ENCODE peak calls at places on chromosome 7, in seven cellular contexts. J is cardiac muscle cell; P is naive thymus-derived CD4-positive, alpha-beta T cell; U is mesendoderm; X is vagina; D is kidney epithelial cell; Y is lung. K is an unnamed sample. For H3K27me3 and H3K36me3, the result is how much of the 10 kb centered on the place peaks cover.

GRCh38 chr7:44208085-44208484 is 7.3 kb downstream of the YKT6 start:
- DNase-seq in J (no peak), P (no peak), U (no peak), X (no peak), D (no peak), Y (no peak), K (no peak)

GRCh38 chr7:44152971-44153947 is 12.1 kb upstream of the MYL7 start:
- DNase-seq in J (no peak), P (no peak), U (peak), X (no peak), D (no peak), Y (no peak), K (no peak)

GRCh38 chr7:138964838-138965436 is 16.3 kb downstream of the KIAA1549 start:
- DNase-seq in J (no peak), P (no peak), U (no peak), X (no peak), D (no peak), Y (no peak), K (no peak)

GRCh38 chr7:130228840-130229239 is 21.2 kb downstream of the SSMEM1 start:
- DNase-seq in J (peak), P (no peak), U (peak), X (no peak), D (no peak), Y (no peak), K (no peak)

GRCh38 chr7:45347804-45348203 is 190.2 kb downstream of the RAMP3 start:
- DNase-seq in J (no peak), P (no peak), U (peak), X (no peak), D (peak), Y (no peak), K (no peak)

GRCh38 chr7:64887756-64888508 is 15.1 kb upstream of the ZNF273 start:
- DNase-seq in J (peak), P (peak), U (peak), X (peak), D (no peak), Y (peak), K (no peak)

GRCh38 chr7:74604326-74605020 is 53.0 kb upstream of the GTF2I start:
- DNase-seq in J (no peak), P (no peak), U (no peak), X (no peak), D (no peak), Y (peak), K (peak)

GRCh38 chr7:47202146-47202768 is 379.7 kb downstream of the TNS3 start:
- DNase-seq in J (no peak), P (no peak), U (no peak), X (no peak), D (no peak), Y (no peak), K (peak)

GRCh38 chr7:55516399-55516798 is 55.9 kb downstream of the VOPP1 start:
- DNase-seq in J (no peak), P (no peak), U (no peak), X (no peak), D (no peak), Y (no peak), K (no peak)

GRCh38 chr7:159031135-159031701 is 113.4 kb downstream of the VIPR2 start:
- DNase-seq in J (no peak), P (no peak), U (peak), X (peak), D (no peak), Y (peak), K (no peak)

GRCh38 chr7:3109516-3109915 is 65.8 kb upstream of the CARD11 start:
- DNase-seq in J (no peak), P (no peak), U (no peak), X (no peak), D (no peak), Y (no peak), K (no peak)

GRCh38 chr7:114790526-114790925 is 131.4 kb upstream of the MDFIC start:
- DNase-seq in J (no peak), P (no peak), U (no peak), X (no peak), D (no peak), Y (no peak), K (no peak)

GRCh38 chr7:121610243-121610642 is 214.1 kb upstream of the FAM3C start:
- DNase-seq in J (no peak), P (no peak), U (no peak), X (no peak), D (no peak), Y (no peak), K (no peak)

GRCh38 chr7:70303309-70303708 is 705.0 kb downstream of the AUTS2 start:
- DNase-seq in J (no peak), P (no peak), U (no peak), X (no peak), D (no peak), Y (no peak), K (no peak)

GRCh38 chr7:44224216-44224950 is 23.6 kb downstream of the YKT6 start:
- DNase-seq in J (no peak), P (no peak), U (no peak), X (no peak), D (no peak), Y (no peak), K (no peak)

GRCh38 chr7:93430917-93431588 is 143.5 kb downstream of the CALCR start:
- DNase-seq in J (no peak), P (no peak), U (no peak), X (no peak), D (no peak), Y (no peak), K (no peak)

GRCh38 chr7:27032843-27033242 is 63.0 kb downstream of the HOXA1 start:
- DNase-seq in J (peak), P (no peak), U (no peak), X (no peak), D (no peak), Y (no peak), K (no peak)
- H3K4me3 ChIP-seq in J (no peak), P (no peak), U (no peak), X (no peak), D (no peak), Y (no peak), K (no peak)

GRCh38 chr7:54153462-54153861 is 388.7 kb upstream of the VSTM2A start:
- DNase-seq in J (no peak), P (no peak), U (no peak), X (no peak), D (no peak), Y (no peak), K (no peak)
- H3K27me3 ChIP-seq in J (under half), P (under half), U (under half), X (under half), D (under half), Y (under half), K (under half)

GRCh38 chr7:32868116-32868515 is 23.4 kb downstream of the KBTBD2 start:
- DNase-seq in J (no peak), P (no peak), U (no peak), X (no peak), D (no peak), Y (no peak), K (no peak)
- H3K36me3 ChIP-seq in J (under half), P (under half), U (under half), X (under half), D (under half), Y (under half), K (under half)

GRCh38 chr7:150515248-150515647 is 576 bp downstream of the GIMAP7 start:
- DNase-seq in J (no peak), P (no peak), U (no peak), X (no peak), D (no peak), Y (no peak), K (no peak)
- H3K4me3 ChIP-seq in J (no peak), P (peak), U (no peak), X (peak), D (no peak), Y (peak), K (no peak)